ENCODE peak calls at places on chromosomes 7 and 10, in five cellular contexts. Z is astrocyte; P is CD8-positive, alpha-beta T cell; X is pancreas; Q is AG04450. O is an unnamed sample.

GRCh38 chr10:62732841-62733653 is 71.5 kb upstream of the ADO start:
- DNase-seq in Z (peak; percentile 96), P (peak; percentile 36), X (no peak), Q (peak; percentile 21), O (no peak)

GRCh38 chr10:44587488-44588140 is 202.7 kb upstream of the CXCL12 start:
- DNase-seq in Z (no peak), P (no peak), X (no peak), Q (no peak), O (no peak)

GRCh38 chr10:118662228-118663035 is 67.0 kb upstream of the PRLHR start:
- DNase-seq in Z (no peak), P (no peak), X (no peak), Q (no peak), O (no peak)

GRCh38 chr10:101453318-101453717 is 99.4 kb downstream of the BTRC start:
- DNase-seq in Z (no peak), P (no peak), X (no peak), Q (no peak), O (no peak)

GRCh38 chr7:70506463-70506862 is 625.5 kb upstream of the GALNT17 start:
- DNase-seq in Z (no peak), P (no peak), X (no peak), Q (no peak), O (no peak)

GRCh38 chr7:18177815-18178660 is 150.4 kb upstream of the PRPS1L1 start:
- DNase-seq in Z (peak; percentile 77), P (no peak), X (no peak), Q (no peak), O (no peak)

GRCh38 chr10:12707461-12708185 is 293.9 kb downstream of the CCDC3 start:
- DNase-seq in Z (peak; percentile 98), P (no peak), X (no peak), Q (peak; percentile 91), O (no peak)

GRCh38 chr10:120948889-120949382 is 97.8 kb downstream of the WDR11 start:
- DNase-seq in Z (peak; percentile 31), P (peak; percentile 31), X (peak; percentile 90), Q (peak; percentile 15), O (peak; percentile 66)

GRCh38 chr7:94375167-94375566 is 19.5 kb upstream of the COL1A2 start:
- DNase-seq in Z (peak; percentile 96), P (no peak), X (no peak), Q (peak; percentile 94), O (no peak)

GRCh38 chr7:37538945-37539344 is 90.3 kb upstream of the ELMO1 start:
- DNase-seq in Z (no peak), P (no peak), X (no peak), Q (no peak), O (no peak)

GRCh38 chr7:132002343-132002968 is 446.0 kb upstream of the PODXL start:
- DNase-seq in Z (no peak), P (no peak), X (no peak), Q (no peak), O (no peak)

GRCh38 chr7:4951903-4952636 is 6.9 kb downstream of the MMD2 start:
- DNase-seq in Z (peak; percentile 2), P (no peak), X (no peak), Q (no peak), O (no peak)

GRCh38 chr7:47582748-47583740 is 1.1 kb upstream of the TNS3 start:
- DNase-seq in Z (peak; percentile 79), P (no peak), X (no peak), Q (no peak), O (no peak)

GRCh38 chr10:104273899-104274575 is 5.1 kb downstream of the GSTO2 start:
- DNase-seq in Z (no peak), P (no peak), X (no peak), Q (no peak), O (no peak)

GRCh38 chr7:92841192-92841591 is 4.8 kb upstream of the CDK6 start:
- DNase-seq in Z (no peak), P (no peak), X (no peak), Q (no peak), O (no peak)
- TF ChIP-seq CTCF in Z (no peak), P (no peak), X (no peak), Q (no peak), O (no peak)

GRCh38 chr7:51017576-51018535 is 235.2 kb upstream of the GRB10 start:
- DNase-seq in Z (no peak), P (no peak), X (no peak), Q (no peak), O (no peak)

GRCh38 chr7:51013861-51014511 is 231.3 kb upstream of the GRB10 start:
- DNase-seq in Z (no peak), P (no peak), X (no peak), Q (no peak), O (no peak)

GRCh38 chr7:51014811-51015210 is 232.1 kb upstream of the GRB10 start:
- DNase-seq in Z (no peak), P (no peak), X (no peak), Q (no peak), O (no peak)

GRCh38 chr7:51016546-51016945 is 233.8 kb upstream of the GRB10 start:
- DNase-seq in Z (no peak), P (no peak), X (no peak), Q (no peak), O (no peak)

DNA sequence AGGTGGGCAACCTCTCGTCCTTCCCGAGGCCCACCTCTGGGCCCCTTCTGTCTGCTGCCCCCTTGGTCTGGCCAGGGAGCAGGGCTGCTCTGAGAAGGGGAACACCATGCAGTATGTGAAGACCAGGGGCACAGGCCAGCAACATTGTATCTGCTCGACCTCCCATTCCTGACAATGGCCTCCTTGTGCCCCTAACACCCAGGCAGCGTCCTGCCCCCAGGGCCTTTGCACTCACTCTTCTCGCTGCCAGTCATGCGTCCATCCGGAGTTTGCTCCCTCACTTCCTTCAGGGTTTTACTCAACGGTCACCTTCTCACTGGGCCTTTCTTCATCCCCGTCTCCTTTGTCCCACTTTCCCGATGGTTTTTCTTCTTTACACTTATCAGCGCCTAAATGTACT is 232.9 kb upstream of the GRB10 start:
- DNase-seq in Z (no peak), P (no peak), X (no peak), Q (no peak), O (no peak)
- H3K27ac ChIP-seq in Z (no peak overlapping the region), P (no peak overlapping the region), X (no peak overlapping the region), Q (no peak overlapping the region), O (no peak overlapping the region)

GRCh38 chr10:70459771-70460490 is 18.4 kb upstream of the NODAL start:
- DNase-seq in Z (no peak), P (no peak), X (no peak), Q (no peak), O (no peak)

GRCh38 chr10:70456164-70456563 is 14.7 kb upstream of the NODAL start:
- DNase-seq in Z (no peak), P (no peak), X (no peak), Q (no peak), O (no peak)

GRCh38 chr10:70457759-70458305 is 16.4 kb upstream of the NODAL start:
- DNase-seq in Z (no peak), P (no peak), X (no peak), Q (no peak), O (no peak)

GRCh38 chr10:70459061-70459770 is 17.7 kb upstream of the NODAL start:
- DNase-seq in Z (no peak), P (no peak), X (no peak), Q (no peak), O (no peak)

DNA sequence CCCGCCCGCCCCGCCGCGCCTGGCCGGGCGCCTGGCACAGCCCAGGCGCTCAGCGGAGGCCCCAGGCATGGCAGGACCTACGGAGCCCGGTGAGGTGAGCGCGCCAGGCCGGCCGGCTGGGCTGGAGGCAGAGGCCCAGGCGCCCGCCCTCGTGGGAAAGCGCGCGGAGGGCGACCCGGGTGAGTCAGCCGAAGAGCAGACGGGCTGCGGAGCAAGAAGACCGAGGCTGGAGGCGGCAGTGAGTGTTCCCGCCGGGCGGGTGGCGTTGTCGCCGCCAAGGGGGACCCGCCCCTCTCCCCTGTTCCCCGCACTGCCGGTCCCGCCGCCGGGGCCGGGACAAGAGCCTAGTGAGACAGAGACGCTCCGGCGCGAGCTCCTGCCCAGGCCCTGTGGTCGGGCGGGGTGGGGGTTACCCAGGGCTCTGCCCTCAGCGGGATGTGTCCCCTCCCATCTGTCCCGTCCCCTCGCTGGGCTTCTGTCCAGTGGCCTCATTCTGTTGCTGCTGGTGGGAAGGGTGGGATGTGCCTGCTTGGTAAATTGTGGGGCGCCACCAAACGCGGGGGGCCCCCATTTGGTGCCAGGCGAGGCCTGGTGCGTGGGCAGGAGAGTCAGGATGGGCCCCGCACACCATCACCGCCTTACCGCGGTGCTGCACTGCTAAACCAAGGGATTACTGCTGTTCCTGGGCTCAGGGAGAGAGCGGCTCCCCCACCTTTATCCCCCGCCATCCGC is 17.0 kb upstream of the NODAL start:
- DNase-seq in Z (peak; percentile 68), P (no peak), X (peak; percentile 89), Q (peak; percentile 26), O (peak; percentile 86)
- H3K27me3 ChIP-seq in Z (peaks cover 5% of the 10 kb centered on the region), P (peaks cover 3% of the 10 kb centered on the region), X (no peaks in the 10 kb centered on the region), Q (peaks cover 14% of the 10 kb centered on the region), O (no peaks in the 10 kb centered on the region)

GRCh38 chr7:149292101-149292823 is 30.3 kb downstream of the ZNF783 start:
- DNase-seq in Z (no peak), P (no peak), X (no peak), Q (no peak), O (no peak)
- TF ChIP-seq CTCF in Z (no peak), P (no peak), X (no peak), Q (no peak), O (no peak)

O was measured in psoas muscle.